ENCODE peak calls at places on chromosomes 16 and 17, in ten cellular contexts. U is islet precursor cell; D is NCI-H187; S is CD8-positive, alpha-beta memory T cell; C is heart right ventricle; X is EL; H is activated T-helper 2 cell treated with anti-CD3 and anti-CD28 coated beads, Interferon-gamma antibody, Interleukin-2, Interleukin-4, amounts not matched to agents 10 μg/mL and 5 μg/mL and 100 μg/mL, durations not matched to agents 14 hours and 24 hours and 36 hours; T is fibroblast of lung; M is globus pallidus; I is GM12865. W is an unnamed sample.
A peak's percentile ranks its signal among the peaks of the same experiment; 100 is the strongest.

GRCh38 chr16:58455750-58456149 is 44.2 kb upstream of the NDRG4 start:
- DNase-seq in T (no peak), S (no peak), U (no peak), I (no peak), X (no peak), M (no peak), H (no peak), C (no peak), D (no peak), W (no peak)

GRCh38 chr16:30377812-30378235 is 3.2 kb downstream of the MYL11 start:
- DNase-seq in T (peak; percentile 92), M (peak; percentile 92), C (peak; percentile 96), I (peak; percentile 95), X (peak; percentile 86), H (peak; percentile 81), S (peak; percentile 88), D (peak; percentile 39), U (peak; percentile 94), W (peak; percentile 72)

GRCh38 chr17:65745241-65745640 is 183.8 kb upstream of the AXIN2 start:
- DNase-seq in I (no peak), T (no peak), U (no peak), D (no peak), X (no peak), M (no peak), S (no peak), C (no peak), H (no peak), W (no peak)

GRCh38 chr17:19646788-19647696 is 1.5 kb upstream of the ALDH3A2 start:
- DNase-seq in I (no peak), D (no peak), X (peak; percentile 43), S (no peak), H (no peak), C (no peak), T (peak; percentile 18), M (no peak), U (peak; percentile 70), W (no peak)

GRCh38 chr16:46972429-46972970 is 974 bp downstream of the DNAJA2 start:
- DNase-seq in C (no peak), H (no peak), T (peak; percentile 14), M (peak; percentile 3), I (peak; percentile 46), U (no peak), D (no peak), X (peak; percentile 45), S (peak; percentile 42), W (peak; percentile 33)

GRCh38 chr17:64399071-64399766 is 8.6 kb upstream of the PECAM1 start:
- DNase-seq in I (no peak), X (no peak), H (no peak), T (no peak), C (no peak), D (no peak), S (no peak), M (no peak), U (peak; percentile 46), W (no peak)

GRCh38 chr17:83116783-83117555 is 37.6 kb downstream of the METRNL start:
- DNase-seq in U (no peak), S (no peak), H (no peak), C (peak; percentile 1), T (no peak), X (no peak), I (no peak), D (no peak), M (no peak), W (no peak)

GRCh38 chr16:88798772-88799455 is 4.7 kb upstream of the CDT1 start:
- DNase-seq in I (peak; percentile 49), T (no peak), C (no peak), H (no peak), D (peak; percentile 75), M (no peak), X (no peak), S (no peak), U (no peak), W (no peak)

GRCh38 chr16:50103764-50104163 is 38.0 kb downstream of the HEATR3 start:
- DNase-seq in X (peak; percentile 40), D (no peak), U (no peak), S (no peak), T (peak; percentile 33), M (no peak), I (no peak), C (no peak), H (no peak), W (no peak)

GRCh38 chr17:82384730-82385429 is 13.3 kb downstream of the UTS2R start:
- DNase-seq in M (no peak), X (peak; percentile 38), C (peak; percentile 58), T (peak; percentile 23), H (no peak), U (no peak), S (no peak), D (peak; percentile 67), I (no peak), W (peak; percentile 84)

GRCh38 chr17:77957215-77957868 is 1.2 kb upstream of the TNRC6C start:
- DNase-seq in H (peak; percentile 11), S (no peak), I (no peak), X (peak; percentile 28), U (no peak), C (no peak), T (peak; percentile 36), D (no peak), M (peak; percentile 38), W (no peak)

GRCh38 chr17:42405963-42406495 is 17.0 kb downstream of the CAVIN1 start:
- DNase-seq in H (peak; percentile 73), I (peak; percentile 77), M (peak; percentile 76), D (peak; percentile 43), U (peak; percentile 92), C (peak; percentile 90), X (peak; percentile 60), S (peak; percentile 67), T (peak; percentile 83), W (no peak)

GRCh38 chr16:72021043-72021442 is 12.5 kb downstream of the DHODH start:
- DNase-seq in H (no peak), T (no peak), M (no peak), S (no peak), X (no peak), U (peak; percentile 75), I (no peak), C (no peak), D (no peak), W (no peak)

GRCh38 chr17:1559743-1560581 is 2.6 kb downstream of the PITPNA start:
- DNase-seq in H (no peak), M (no peak), C (no peak), U (no peak), X (no peak), D (no peak), S (no peak), I (no peak), T (no peak), W (no peak)

GRCh38 chr17:61837175-61838051 is 25.9 kb downstream of the BRIP1 start:
- DNase-seq in U (no peak), M (peak; percentile 23), H (peak; percentile 19), D (peak; percentile 28), S (peak; percentile 36), I (peak; percentile 77), T (peak; percentile 89), C (peak; percentile 19), X (peak; percentile 73), W (peak; percentile 30)

W was measured in H54.